ENCODE peak calls at places on chromosomes 12 and 14, in nine cellular contexts. R is transverse colon, A is suprapubic skin, I is GM12891, F is HCT116, Z is esophagus muscularis mucosa, B is GM12878, Q is endothelial cell of umbilical vein, W is spleen. J is an unnamed sample.

GRCh38 chr12:56928262-56928661 is 5.9 kb downstream of the SDR9C7 start:
- DNase-seq in R (no peak), A (no peak), I (no peak), F (no peak), Z (no peak), B (no peak), Q (no peak), W (no peak), J (no peak)

GRCh38 chr14:34781242-34781641 is 66.8 kb upstream of the CFL2 start:
- DNase-seq in R (no peak), A (no peak), I (no peak), F (no peak), Z (no peak), B (peak), Q (peak), W (no peak), J (no peak)

GRCh38 chr14:102949801-102950451 is 27.5 kb downstream of the AMN start:
- DNase-seq in R (no peak), A (peak), I (no peak), F (no peak), Z (no peak), B (no peak), Q (no peak), W (no peak), J (peak)

GRCh38 chr12:49355913-49356312 is 9.2 kb downstream of the DNAJC22 start:
- DNase-seq in R (no peak), A (peak), I (no peak), F (no peak), Z (peak), B (no peak), Q (no peak), W (no peak), J (peak)

GRCh38 chr12:108939594-108939993 is 59.7 kb downstream of the DAO start:
- DNase-seq in R (no peak), A (no peak), I (no peak), F (peak), Z (no peak), B (peak), Q (peak), W (no peak), J (no peak)

GRCh38 chr14:104810316-104810715 is 9.4 kb downstream of the ZBTB42 start:
- DNase-seq in R (no peak), A (no peak), I (no peak), F (no peak), Z (no peak), B (no peak), Q (no peak), W (no peak), J (no peak)

GRCh38 chr14:94571950-94572349 is 9.3 kb upstream of the SERPINA5 start:
- DNase-seq in R (no peak), A (no peak), I (no peak), F (no peak), Z (no peak), B (no peak), Q (peak), W (no peak), J (no peak)

GRCh38 chr14:60051690-60052324 is 39.9 kb upstream of the PCNX4 start:
- DNase-seq in R (no peak), A (no peak), I (no peak), F (no peak), Z (no peak), B (no peak), Q (no peak), W (no peak), J (no peak)

GRCh38 chr12:126156806-126157574 is 1091.8 kb downstream of the AACS start:
- DNase-seq in R (no peak), A (no peak), I (no peak), F (no peak), Z (no peak), B (no peak), Q (no peak), W (no peak), J (no peak)

GRCh38 chr14:42110167-42110566 is 503.5 kb downstream of the LRFN5 start:
- DNase-seq in R (no peak), A (no peak), I (peak), F (no peak), Z (no peak), B (no peak), Q (no peak), W (no peak), J (no peak)

GRCh38 chr12:67434653-67435375 is 165.7 kb downstream of the CAND1 start:
- DNase-seq in R (no peak), A (no peak), I (no peak), F (no peak), Z (no peak), B (no peak), Q (no peak), W (no peak), J (no peak)

GRCh38 chr12:18261273-18261672 is at the start of gene PIK3C2G:
- DNase-seq in R (no peak), A (no peak), I (no peak), F (no peak), Z (no peak), B (no peak), Q (no peak), W (no peak), J (peak)

GRCh38 chr12:112998997-112999767 is 20.9 kb downstream of the OAS2 start:
- DNase-seq in R (peak), A (no peak), I (peak), F (no peak), Z (no peak), B (no peak), Q (no peak), W (peak), J (no peak)

GRCh38 chr12:49347307-49348237 is 884 bp downstream of the DNAJC22 start:
- DNase-seq in R (peak), A (peak), I (peak), F (peak), Z (no peak), B (no peak), Q (peak), W (peak), J (peak)

GRCh38 chr12:56929780-56930179 is 4.4 kb downstream of the SDR9C7 start:
- DNase-seq in R (no peak), A (no peak), I (no peak), F (no peak), Z (peak), B (no peak), Q (no peak), W (no peak), J (no peak)

GRCh38 chr12:41333988-41334387 is 145.9 kb downstream of the PDZRN4 start:
- DNase-seq in R (no peak), A (no peak), I (no peak), F (no peak), Z (no peak), B (no peak), Q (no peak), W (no peak), J (no peak)

GRCh38 chr12:66196806-66197205 is 7.8 kb downstream of the IRAK3 start:
- DNase-seq in R (no peak), A (no peak), I (no peak), F (no peak), Z (no peak), B (peak), Q (no peak), W (no peak), J (no peak)

DNA sequence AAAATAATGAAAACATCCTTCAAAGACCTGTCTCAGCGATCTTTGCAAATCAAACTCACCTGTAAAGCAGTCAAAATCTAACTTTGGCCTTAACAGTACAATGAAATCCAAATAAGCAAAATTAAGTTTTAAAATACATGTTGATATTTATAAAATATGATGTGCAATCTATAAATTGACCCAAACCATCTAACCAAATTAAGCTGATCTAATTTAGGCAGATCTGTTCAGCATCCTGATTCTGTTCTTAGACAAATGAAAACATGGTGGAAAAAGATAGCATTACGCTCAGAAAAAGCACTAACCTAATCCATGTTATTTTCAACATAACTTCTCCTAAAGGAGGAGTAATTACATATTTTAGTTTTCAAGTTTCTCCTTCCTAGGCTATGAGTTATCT is 25.7 kb upstream of the LMNTD1 start:
- DNase-seq in R (no peak), A (no peak), I (no peak), F (no peak), Z (no peak), B (no peak), Q (no peak), W (no peak), J (no peak)
- TF ChIP-seq POLR2AphosphoS5 in R (no peak), A (no peak), I (no peak), F (no peak), Z (no peak), B (no peak), Q (no peak), W (no peak), J (no peak)

DNA sequence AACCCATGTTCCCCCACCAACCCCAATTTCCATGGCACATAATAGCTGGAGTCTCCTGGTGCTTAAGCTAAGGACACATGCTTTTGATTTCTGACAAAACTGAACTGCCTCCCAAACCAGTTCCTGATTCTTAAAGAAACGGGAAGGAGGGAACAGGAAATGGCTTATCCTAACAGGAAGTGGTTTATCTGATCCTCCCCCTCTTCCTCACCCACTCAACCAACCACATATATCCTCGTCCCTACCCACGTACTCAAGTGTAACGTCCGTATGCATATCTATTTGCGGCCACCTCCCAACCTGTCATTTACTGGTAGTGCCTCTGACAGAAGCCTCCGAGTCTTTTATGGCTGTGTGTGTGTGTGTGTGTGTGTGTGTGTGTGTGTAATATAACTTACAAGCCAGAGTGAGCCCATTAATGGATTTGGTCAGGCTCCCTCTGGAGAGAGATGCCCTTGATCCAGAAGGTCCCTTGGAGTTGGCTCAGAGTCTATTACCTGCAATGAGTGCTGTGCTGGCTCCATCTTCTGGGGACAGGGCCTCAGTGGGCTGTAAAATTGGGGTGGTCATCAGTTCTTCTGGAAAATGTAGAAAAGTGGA is 7.7 kb downstream of the DAZAP2 start:
- DNase-seq in R (peak), A (no peak), I (no peak), F (no peak), Z (no peak), B (no peak), Q (peak), W (no peak), J (no peak)
- TF ChIP-seq POLR2AphosphoS5 in R (no peak), A (no peak), I (peak), F (no peak), Z (no peak), B (peak), Q (peak), W (no peak), J (no peak)

DNA sequence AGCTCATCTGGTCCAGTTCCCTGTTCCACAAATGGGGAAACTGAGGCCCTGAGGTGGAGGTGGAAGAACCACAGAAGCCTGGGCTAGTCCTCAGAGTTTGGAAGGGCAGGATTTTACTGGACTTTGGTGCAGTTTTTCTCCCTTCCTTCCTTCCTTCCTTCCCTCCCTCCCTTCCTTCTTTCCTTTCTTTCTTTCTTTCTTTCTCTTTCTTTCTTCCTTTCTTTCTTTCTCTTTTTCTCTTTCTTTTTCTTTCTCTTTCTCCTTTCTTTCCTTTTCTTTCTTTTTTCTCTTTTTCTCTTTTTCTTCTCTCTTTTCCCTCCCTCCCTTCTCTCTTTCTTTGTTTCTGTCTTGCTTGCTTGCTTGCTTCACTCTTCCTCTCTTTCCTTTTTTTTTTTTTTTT is 95.7 kb upstream of the TBX3 start:
- DNase-seq in R (no peak), A (no peak), I (no peak), F (no peak), Z (no peak), B (no peak), Q (no peak), W (no peak), J (no peak)
- TF ChIP-seq POLR2AphosphoS5 in R (no peak), A (no peak), I (no peak), F (no peak), Z (no peak), B (no peak), Q (no peak), W (no peak), J (no peak)

GRCh38 chr14:68929623-68930307 is 49.3 kb downstream of the ACTN1 start:
- DNase-seq in R (no peak), A (no peak), I (no peak), F (no peak), Z (no peak), B (no peak), Q (no peak), W (no peak), J (no peak)
- TF ChIP-seq POLR2AphosphoS5 in R (no peak), A (no peak), I (no peak), F (no peak), Z (peak), B (no peak), Q (no peak), W (peak), J (no peak)

GRCh38 chr12:52249041-52249461 is 16.0 kb downstream of the KRT7 start:
- DNase-seq in R (no peak), A (peak), I (no peak), F (no peak), Z (no peak), B (no peak), Q (no peak), W (no peak), J (peak)
- TF ChIP-seq POLR2AphosphoS5 in R (no peak), A (no peak), I (no peak), F (no peak), Z (peak), B (no peak), Q (no peak), W (no peak), J (peak)

GRCh38 chr14:21203470-21204166 is 47.8 kb upstream of the OR5AU1 start:
- DNase-seq in R (no peak), A (no peak), I (no peak), F (no peak), Z (no peak), B (no peak), Q (no peak), W (no peak), J (no peak)
- TF ChIP-seq POLR2AphosphoS5 in R (no peak), A (no peak), I (peak), F (peak), Z (no peak), B (no peak), Q (peak), W (peak), J (no peak)

GRCh38 chr14:32453857-32454810 is 125.0 kb downstream of the AKAP6 start:
- DNase-seq in R (no peak), A (no peak), I (no peak), F (no peak), Z (no peak), B (no peak), Q (no peak), W (no peak), J (no peak)

GRCh38 chr14:32460267-32460666 is 131.2 kb downstream of the AKAP6 start:
- DNase-seq in R (no peak), A (no peak), I (no peak), F (no peak), Z (no peak), B (no peak), Q (no peak), W (no peak), J (no peak)

GRCh38 chr14:32458720-32459119 is 129.6 kb downstream of the AKAP6 start:
- DNase-seq in R (no peak), A (no peak), I (no peak), F (no peak), Z (no peak), B (no peak), Q (no peak), W (no peak), J (no peak)

DNA sequence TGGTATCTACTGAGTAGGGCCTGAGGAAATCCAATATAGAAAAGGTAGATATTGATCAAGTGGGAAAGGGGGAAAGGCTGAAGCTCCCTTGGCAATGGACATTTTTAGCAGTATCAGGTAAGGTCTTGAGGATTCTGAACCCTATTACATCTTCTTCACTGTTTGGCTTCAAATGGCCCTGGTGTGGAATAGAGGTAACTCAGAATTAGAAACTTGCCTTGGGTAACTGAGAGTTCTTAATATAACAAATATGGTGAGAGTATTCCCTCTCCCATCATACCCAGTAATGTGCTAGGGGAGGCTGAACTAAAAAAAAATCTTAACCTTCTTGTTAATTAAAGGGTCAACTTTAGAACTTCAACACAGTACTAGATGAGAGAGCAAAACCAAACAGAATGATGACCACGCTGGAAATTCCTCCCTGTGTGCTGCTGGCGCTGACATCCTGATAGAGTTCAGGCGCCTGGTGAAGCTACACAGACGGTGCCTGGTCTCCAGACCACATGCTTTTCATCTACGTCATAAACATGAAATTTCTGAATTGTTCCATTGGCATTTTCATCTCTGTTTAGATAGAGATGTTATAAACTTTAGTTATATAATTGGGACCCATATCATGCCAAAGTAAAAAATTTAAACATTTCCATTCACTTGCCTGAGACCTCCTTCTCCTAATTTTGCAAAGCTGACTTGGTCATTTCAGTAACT is 128.3 kb downstream of the AKAP6 start:
- DNase-seq in R (peak), A (no peak), I (no peak), F (no peak), Z (no peak), B (no peak), Q (no peak), W (no peak), J (no peak)
- TF ChIP-seq POLR2AphosphoS5 in R (peak), A (no peak), I (no peak), F (no peak), Z (peak), B (no peak), Q (no peak), W (no peak), J (peak)

GRCh38 chr14:52862652-52863338 is 71.4 kb upstream of the GNPNAT1 start:
- DNase-seq in R (no peak), A (no peak), I (no peak), F (no peak), Z (no peak), B (no peak), Q (peak), W (no peak), J (no peak)
- TF ChIP-seq POLR2AphosphoS5 in R (no peak), A (no peak), I (no peak), F (no peak), Z (no peak), B (no peak), Q (no peak), W (no peak), J (no peak)

GRCh38 chr14:75254381-75254821 is 24.2 kb upstream of the FOS start:
- DNase-seq in R (peak), A (peak), I (no peak), F (no peak), Z (no peak), B (no peak), Q (no peak), W (no peak), J (peak)
- TF ChIP-seq POLR2AphosphoS5 in R (peak), A (peak), I (no peak), F (no peak), Z (no peak), B (no peak), Q (no peak), W (no peak), J (peak)

J was measured in stomach.